ENCODE peak calls at places on chromosomes 2 and 18, in nine cellular contexts. E is breast epithelium, P is IMR-90, V is A549, J is NB4, D is transverse colon, C is gastrocnemius medialis, Q is H1, A is endothelial cell of umbilical vein. M is an unnamed sample.

GRCh38 chr2:1226766-1227165 is 186.5 kb upstream of the TPO start:
- DNase-seq in E (no peak), P (no peak), V (no peak), J (no peak), D (no peak), C (no peak), Q (no peak), A (no peak), M (no peak)

GRCh38 chr2:13000644-13001375 is 284.1 kb downstream of the TRIB2 start:
- DNase-seq in E (no peak), P (peak; percentile 29), V (no peak), J (no peak), D (no peak), C (no peak), Q (no peak), A (peak; percentile 90), M (no peak)

GRCh38 chr18:69240275-69240674 is 160.4 kb upstream of the DOK6 start:
- DNase-seq in E (no peak), P (no peak), V (no peak), J (no peak), D (no peak), C (no peak), Q (no peak), A (no peak), M (no peak)

GRCh38 chr2:53188846-53189245 is 578.8 kb upstream of the CHAC2 start:
- DNase-seq in E (no peak), P (peak; percentile 36), V (no peak), J (no peak), D (no peak), C (no peak), Q (no peak), A (no peak), M (no peak)

GRCh38 chr18:34562252-34562870 is 147.7 kb upstream of the DTNA start:
- DNase-seq in E (no peak), P (no peak), V (no peak), J (peak; percentile 6), D (no peak), C (no peak), Q (no peak), A (no peak), M (no peak)

GRCh38 chr2:219072741-219073140 is 12.0 kb upstream of the IHH start:
- DNase-seq in E (no peak), P (no peak), V (no peak), J (no peak), D (no peak), C (no peak), Q (no peak), A (no peak), M (no peak)

GRCh38 chr2:96798733-96799622 is 17.1 kb upstream of the CNNM3 start:
- DNase-seq in E (no peak), P (no peak), V (no peak), J (no peak), D (no peak), C (no peak), Q (no peak), A (no peak), M (no peak)

GRCh38 chr2:22449676-22450075 is 935.3 kb upstream of the KLHL29 start:
- DNase-seq in E (no peak), P (no peak), V (no peak), J (no peak), D (no peak), C (no peak), Q (no peak), A (no peak), M (no peak)

GRCh38 chr2:102032368-102033027 is 40.7 kb downstream of the IL1R2 start:
- DNase-seq in E (no peak), P (peak; percentile 60), V (peak; percentile 11), J (peak; percentile 61), D (no peak), C (no peak), Q (no peak), A (no peak), M (no peak)

GRCh38 chr2:145744541-145745386 is 1224.8 kb upstream of the ZEB2 start:
- DNase-seq in E (no peak), P (peak; percentile 95), V (peak; percentile 5), J (peak; percentile 62), D (no peak), C (no peak), Q (no peak), A (peak; percentile 66), M (no peak)

GRCh38 chr18:48841381-48842258 is 109.1 kb downstream of the SMAD7 start:
- DNase-seq in E (no peak), P (peak; percentile 57), V (no peak), J (peak; percentile 93), D (no peak), C (no peak), Q (no peak), A (peak; percentile 61), M (no peak)

GRCh38 chr2:119292226-119292625 is 68.6 kb downstream of the STEAP3 start:
- DNase-seq in E (no peak), P (peak; percentile 15), V (no peak), J (no peak), D (no peak), C (no peak), Q (no peak), A (no peak), M (no peak)

GRCh38 chr2:233303252-233303651 is 4.4 kb upstream of the SAG start:
- DNase-seq in E (no peak), P (no peak), V (no peak), J (no peak), D (no peak), C (no peak), Q (no peak), A (no peak), M (no peak)

GRCh38 chr2:179297922-179298321 is 33.3 kb upstream of the SESTD1 start:
- DNase-seq in E (no peak), P (no peak), V (no peak), J (no peak), D (no peak), C (no peak), Q (no peak), A (no peak), M (no peak)

GRCh38 chr18:12377556-12378553 is 828 bp upstream of the AFG3L2 start:
- DNase-seq in E (no peak), P (no peak), V (no peak), J (no peak), D (no peak), C (no peak), Q (no peak), A (no peak), M (no peak)
- TF ChIP-seq POLR2A in E (no peak), P (peak; percentile 83), V (peak; percentile 80), J (peak; percentile 27), D (no peak), C (peak; percentile 51), Q (no peak), A (peak; percentile 75), M (no peak)

GRCh38 chr18:9019135-9019534 is 83.4 kb upstream of the NDUFV2 start:
- DNase-seq in E (no peak), P (no peak), V (no peak), J (no peak), D (no peak), C (no peak), Q (no peak), A (no peak), M (no peak)

GRCh38 chr18:9016819-9017169 is 85.7 kb upstream of the NDUFV2 start:
- DNase-seq in E (no peak), P (peak; percentile 9), V (no peak), J (no peak), D (no peak), C (no peak), Q (no peak), A (no peak), M (no peak)

GRCh38 chr18:9015689-9016088 is 86.8 kb upstream of the NDUFV2 start:
- DNase-seq in E (no peak), P (no peak), V (no peak), J (no peak), D (no peak), C (no peak), Q (no peak), A (no peak), M (no peak)

GRCh38 chr18:9017900-9018217 is 84.6 kb upstream of the NDUFV2 start:
- DNase-seq in E (no peak), P (peak; percentile 81), V (no peak), J (no peak), D (no peak), C (no peak), Q (no peak), A (peak; percentile 71), M (no peak)

GRCh38 chr18:9017170-9017899 is 85.2 kb upstream of the NDUFV2 start:
- DNase-seq in E (peak; percentile 64), P (peak; percentile 94), V (peak; percentile 85), J (peak; percentile 96), D (peak; percentile 68), C (peak; percentile 67), Q (peak; percentile 79), A (peak; percentile 87), M (peak; percentile 67)
- TF ChIP-seq POLR2A in E (no peak), P (peak; percentile 51), V (no peak), J (no peak), D (no peak), C (no peak), Q (no peak), A (peak; percentile 23), M (peak; percentile 60)

GRCh38 chr18:74598350-74599001 is 806 bp downstream of the ZNF407 start:
- DNase-seq in E (peak; percentile 53), P (peak; percentile 46), V (peak; percentile 51), J (peak; percentile 82), D (peak; percentile 60), C (peak; percentile 9), Q (peak; percentile 72), A (no peak), M (peak; percentile 55)
- TF ChIP-seq POLR2A in E (no peak), P (no peak), V (no peak), J (peak; percentile 41), D (no peak), C (no peak), Q (no peak), A (no peak), M (no peak)

GRCh38 chr2:216108967-216109921 is at the start of gene XRCC5:
- DNase-seq in E (peak; percentile 97), P (peak; percentile 96), V (peak; percentile 98), J (peak; percentile 98), D (peak; percentile 99), C (peak; percentile 92), Q (peak; percentile 98), A (peak; percentile 99), M (peak; percentile 57)
- TF ChIP-seq POLR2A in E (peak; percentile 47), P (peak; percentile 91), V (peak; percentile 61), J (peak; percentile 60), D (peak; percentile 73), C (peak; percentile 46), Q (peak; percentile 77), A (peak; percentile 77), M (peak; percentile 96)

DNA sequence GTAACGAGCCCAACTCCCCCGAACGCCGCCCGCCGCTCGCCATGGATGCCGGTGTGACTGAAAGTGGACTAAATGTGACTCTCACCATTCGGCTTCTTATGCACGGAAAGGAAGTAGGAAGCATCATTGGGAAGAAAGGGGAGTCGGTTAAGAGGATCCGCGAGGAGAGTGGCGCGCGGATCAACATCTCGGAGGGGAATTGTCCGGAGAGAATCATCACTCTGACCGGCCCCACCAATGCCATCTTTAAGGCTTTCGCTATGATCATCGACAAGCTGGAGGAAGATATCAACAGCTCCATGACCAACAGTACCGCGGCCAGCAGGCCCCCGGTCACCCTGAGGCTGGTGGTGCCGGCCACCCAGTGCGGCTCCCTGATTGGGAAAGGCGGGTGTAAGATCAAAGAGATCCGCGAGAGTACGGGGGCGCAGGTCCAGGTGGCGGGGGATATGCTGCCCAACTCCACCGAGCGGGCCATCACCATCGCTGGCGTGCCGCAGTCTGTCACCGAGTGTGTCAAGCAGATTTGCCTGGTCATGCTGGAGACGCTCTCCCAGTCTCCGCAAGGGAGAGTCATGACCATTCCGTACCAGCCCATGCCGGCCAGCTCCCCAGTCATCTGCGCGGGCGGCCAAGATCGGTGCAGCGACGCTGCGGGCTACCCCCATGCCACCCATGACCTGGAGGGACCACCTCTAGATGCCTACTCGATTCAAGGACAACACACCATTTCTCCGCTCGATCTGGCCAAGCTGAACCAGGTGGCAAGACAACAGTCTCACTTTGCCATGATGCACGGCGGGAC is 628 bp downstream of the PCBP1 start:
- DNase-seq in E (peak; percentile 70), P (peak; percentile 58), V (peak; percentile 74), J (peak; percentile 78), D (peak; percentile 62), C (peak; percentile 45), Q (peak; percentile 60), A (peak; percentile 61), M (peak; percentile 32)
- TF ChIP-seq POLR2A in E (no peak), P (peak; percentile 21), V (peak; percentile 11), J (no peak), D (peak; percentile 72), C (no peak), Q (peak; percentile 92), A (no peak), M (peak; percentile 69)